ENCODE peak calls at places on chromosomes 3 and 15, in four cellular contexts. R is PC-3, Y is tibial artery, Q is A549. U is an unnamed sample.

GRCh38 chr3:144866504-144866903 is 894.9 kb downstream of the DIPK2A start:
- DNase-seq in R (no peak), Y (no peak), Q (no peak), U (no peak)

GRCh38 chr3:120793601-120794000 is 51.1 kb downstream of the GTF2E1 start:
- DNase-seq in R (peak; percentile 43), Y (no peak), Q (no peak), U (no peak)

GRCh38 chr3:59818033-59818936 is 768.5 kb upstream of the CFAP20DC start:
- DNase-seq in R (peak; percentile 96), Y (peak; percentile 90), Q (peak; percentile 31), U (peak; percentile 59)

GRCh38 chr15:49637857-49638256 is 17.0 kb downstream of the DTWD1 start:
- DNase-seq in R (no peak), Y (no peak), Q (no peak), U (no peak)

GRCh38 chr3:100561459-100562158 is 47.8 kb upstream of the ADGRG7 start:
- DNase-seq in R (no peak), Y (no peak), Q (no peak), U (peak; percentile 9)

GRCh38 chr3:3189102-3189727 is 9.7 kb upstream of the CRBN start:
- DNase-seq in R (no peak), Y (no peak), Q (no peak), U (no peak)

GRCh38 chr15:100211855-100212850 is 129.6 kb downstream of the ADAMTS17 start:
- DNase-seq in R (peak; percentile 32), Y (no peak), Q (no peak), U (no peak)

GRCh38 chr3:14533457-14533958 is 6.6 kb downstream of the GRIP2 start:
- DNase-seq in R (no peak), Y (no peak), Q (no peak), U (peak; percentile 68)

GRCh38 chr3:44173263-44173662 is 68.4 kb upstream of the TOPAZ1 start:
- DNase-seq in R (no peak), Y (no peak), Q (no peak), U (no peak)

GRCh38 chr3:25428950-25429349 is 887 bp downstream of the RARB start:
- DNase-seq in R (no peak), Y (no peak), Q (no peak), U (no peak)

DNA sequence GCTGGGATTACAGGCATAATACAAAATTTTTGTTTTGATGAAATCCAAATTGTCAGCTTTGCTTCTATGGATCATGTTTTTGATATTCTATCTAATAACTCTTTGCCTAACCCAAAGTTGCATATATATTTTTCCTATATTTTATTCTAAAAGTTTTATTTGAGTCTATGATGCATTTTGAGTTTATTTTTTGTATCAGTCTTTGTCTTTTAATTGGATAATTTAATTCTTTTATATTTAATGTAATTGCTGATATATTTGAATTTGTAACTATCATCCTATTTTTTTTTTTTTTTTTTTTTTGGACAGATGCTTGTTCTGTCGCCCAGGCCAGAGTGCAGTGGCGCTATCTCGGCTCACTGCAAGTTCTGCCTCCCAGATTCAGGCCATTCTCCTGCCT is 19.7 kb upstream of the DENND4A start:
- DNase-seq in R (no peak), Y (no peak), Q (no peak), U (no peak)
- H3K27ac ChIP-seq in R (no peak overlapping the region), Y (no peak overlapping the region), Q (no peak overlapping the region), U (no peak overlapping the region)

GRCh38 chr3:170350515-170351413 is 6.8 kb upstream of the SKIL start:
- DNase-seq in R (no peak), Y (no peak), Q (no peak), U (no peak)
- H3K4me3 ChIP-seq in R (no peak overlapping the region), Y (no peak overlapping the region), Q (no peak overlapping the region), U (no peak overlapping the region)

GRCh38 chr15:27958911-27959598 is 140.1 kb downstream of the OCA2 start:
- DNase-seq in R (no peak), Y (no peak), Q (no peak), U (no peak)
- H3K4me1 ChIP-seq in R (no peaks in the 10 kb centered on the region), Y (no peaks in the 10 kb centered on the region), Q (no peaks in the 10 kb centered on the region), U (no peaks in the 10 kb centered on the region)

DNA sequence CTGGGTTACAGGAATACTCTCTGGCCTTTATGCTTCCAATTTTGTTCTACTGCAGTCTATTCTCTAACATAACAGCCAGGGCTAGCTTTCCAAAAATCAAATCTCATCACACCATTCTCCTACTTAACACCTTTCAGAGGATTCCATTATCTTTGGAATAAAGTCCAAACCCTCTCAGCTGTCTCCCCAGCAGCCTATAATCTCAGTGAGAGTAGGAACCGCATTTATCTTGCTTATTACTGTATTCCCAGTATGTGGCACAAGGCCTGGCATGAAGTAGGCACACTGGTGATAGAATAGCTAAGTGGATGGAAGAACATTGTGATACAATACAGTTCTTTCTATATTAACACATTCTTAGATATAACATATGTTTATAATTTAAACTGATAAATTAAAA is 49.0 kb upstream of the MYO5C start:
- DNase-seq in R (no peak), Y (no peak), Q (no peak), U (no peak)
- H3K27ac ChIP-seq in R (no peak overlapping the region), Y (no peak overlapping the region), Q (no peak overlapping the region), U (no peak overlapping the region)

GRCh38 chr3:113783463-113783862 is 36.6 kb downstream of the ATP6V1A start:
- DNase-seq in R (no peak), Y (no peak), Q (peak; percentile 3), U (peak; percentile 88)
- H3K4me3 ChIP-seq in R (no peak overlapping the region), Y (no peak overlapping the region), Q (no peak overlapping the region), U (no peak overlapping the region)

GRCh38 chr15:43762824-43763223 is 13.9 kb downstream of the ELL3 start:
- DNase-seq in R (no peak), Y (no peak), Q (no peak), U (no peak)
- H3K4me1 ChIP-seq in R (no peaks in the 10 kb centered on the region), Y (no peaks in the 10 kb centered on the region), Q (no peaks in the 10 kb centered on the region), U (no peaks in the 10 kb centered on the region)